ENCODE peak calls at places on chromosomes 5 and 9, in five cellular contexts. One of them, this sample, is unnamed.

GRCh38 chr5:134451618-134452505 is 40.2 kb upstream of the CDKN2AIPNL start:
- DNase-seq in T-helper 2 cell: no peak
- DNase-seq in H7: no peak
- DNase-seq in NCI-H1105: no peak
- DNase-seq in posterior vena cava: no peak
- DNase-seq in this sample: peak; percentile 50

GRCh38 chr5:75324791-75325190 is 12.2 kb upstream of the HMGCR start:
- DNase-seq in T-helper 2 cell: no peak
- DNase-seq in H7: no peak
- DNase-seq in NCI-H1105: no peak
- DNase-seq in posterior vena cava: no peak
- DNase-seq in this sample: no peak

GRCh38 chr5:178469975-178470692 is 120.1 kb downstream of the COL23A1 start:
- DNase-seq in T-helper 2 cell: no peak
- DNase-seq in H7: peak; percentile 45
- DNase-seq in NCI-H1105: no peak
- DNase-seq in posterior vena cava: no peak
- DNase-seq in this sample: no peak

GRCh38 chr9:95505676-95506437 is 10.9 kb downstream of the PTCH1 start:
- DNase-seq in T-helper 2 cell: no peak
- DNase-seq in H7: peak; percentile 92
- DNase-seq in NCI-H1105: peak; percentile 41
- DNase-seq in posterior vena cava: no peak
- DNase-seq in this sample: peak; percentile 78

GRCh38 chr5:168793844-168794837 is 215.0 kb upstream of the PANK3 start:
- DNase-seq in T-helper 2 cell: no peak
- DNase-seq in H7: no peak
- DNase-seq in NCI-H1105: no peak
- DNase-seq in posterior vena cava: peak; percentile 88
- DNase-seq in this sample: no peak

GRCh38 chr9:114471157-114471556 is 34.1 kb downstream of the WHRN start:
- DNase-seq in T-helper 2 cell: no peak
- DNase-seq in H7: no peak
- DNase-seq in NCI-H1105: no peak
- DNase-seq in posterior vena cava: no peak
- DNase-seq in this sample: no peak

GRCh38 chr9:14321517-14322125 is 7.7 kb upstream of the NFIB start:
- DNase-seq in T-helper 2 cell: no peak
- DNase-seq in H7: no peak
- DNase-seq in NCI-H1105: no peak
- DNase-seq in posterior vena cava: no peak
- DNase-seq in this sample: no peak

GRCh38 chr5:14322437-14323187 is 179.5 kb downstream of the TRIO start:
- DNase-seq in T-helper 2 cell: no peak
- DNase-seq in H7: no peak
- DNase-seq in NCI-H1105: no peak
- DNase-seq in posterior vena cava: no peak
- DNase-seq in this sample: no peak

GRCh38 chr9:131289301-131290038 is at the start of gene PLPP7:
- DNase-seq in T-helper 2 cell: no peak
- DNase-seq in H7: peak; percentile 96
- DNase-seq in NCI-H1105: no peak
- DNase-seq in posterior vena cava: peak; percentile 93
- DNase-seq in this sample: no peak

GRCh38 chr9:136623016-136623848 is 39.5 kb upstream of the EGFL7 start:
- DNase-seq in T-helper 2 cell: no peak
- DNase-seq in H7: peak; percentile 60
- DNase-seq in NCI-H1105: no peak
- DNase-seq in posterior vena cava: no peak
- DNase-seq in this sample: no peak

GRCh38 chr9:114098021-114098659 is 952 bp downstream of the KIF12 start:
- DNase-seq in T-helper 2 cell: no peak
- DNase-seq in H7: peak; percentile 97
- DNase-seq in NCI-H1105: no peak
- DNase-seq in posterior vena cava: peak; percentile 64
- DNase-seq in this sample: peak; percentile 35

GRCh38 chr9:77960356-77961153 is 71.1 kb downstream of the GNAQ start:
- DNase-seq in T-helper 2 cell: no peak
- DNase-seq in H7: no peak
- DNase-seq in NCI-H1105: no peak
- DNase-seq in posterior vena cava: no peak
- DNase-seq in this sample: peak; percentile 62

GRCh38 chr5:102796481-102796880 is 41.4 kb downstream of the PAM start:
- DNase-seq in T-helper 2 cell: no peak
- DNase-seq in H7: no peak
- DNase-seq in NCI-H1105: no peak
- DNase-seq in posterior vena cava: no peak
- DNase-seq in this sample: no peak

GRCh38 chr9:133251773-133252172 is 23.2 kb downstream of the ABO start:
- DNase-seq in T-helper 2 cell: no peak
- DNase-seq in H7: peak; percentile 44
- DNase-seq in NCI-H1105: no peak
- DNase-seq in posterior vena cava: no peak
- DNase-seq in this sample: no peak

GRCh38 chr9:104915049-104915448 is 12.9 kb downstream of the ABCA1 start:
- DNase-seq in T-helper 2 cell: no peak
- DNase-seq in H7: no peak
- DNase-seq in NCI-H1105: no peak
- DNase-seq in posterior vena cava: no peak
- DNase-seq in this sample: no peak

GRCh38 chr5:17379188-17379951 is 118.7 kb upstream of the TAF11L2 start:
- DNase-seq in T-helper 2 cell: no peak
- DNase-seq in H7: no peak
- DNase-seq in NCI-H1105: peak; percentile 1
- DNase-seq in posterior vena cava: no peak
- DNase-seq in this sample: peak; percentile 84

This sample was measured in A673.